ENCODE peak calls at places on chromosome 21, in six cellular contexts. V, R, U, L, Y and D are unnamed samples.

GRCh38 chr21:44737706-44738354 is 26.5 kb upstream of the TSPEAR start:
- DNase-seq in V (no peak), R (no peak), U (no peak), L (no peak), Y (peak; percentile 29), D (no peak)

GRCh38 chr21:34091607-34092006 is 18.2 kb downstream of the MRPS6 start:
- DNase-seq in V (no peak), R (no peak), U (no peak), L (no peak), Y (no peak), D (no peak)

GRCh38 chr21:34813266-34813886 is 144.6 kb downstream of the CLIC6 start:
- DNase-seq in V (no peak), R (no peak), U (no peak), L (no peak), Y (peak; percentile 83), D (no peak)

GRCh38 chr21:36552458-36552800 is 72.5 kb upstream of the CLDN14 start:
- DNase-seq in V (no peak), R (no peak), U (no peak), L (no peak), Y (no peak), D (no peak)

GRCh38 chr21:32388306-32388705 is 4.5 kb downstream of the URB1 start:
- DNase-seq in V (no peak), R (no peak), U (no peak), L (no peak), Y (no peak), D (no peak)

GRCh38 chr21:45136927-45137611 is 62.7 kb downstream of the ADARB1 start:
- DNase-seq in V (peak; percentile 75), R (peak; percentile 82), U (peak; percentile 90), L (peak; percentile 54), Y (peak; percentile 75), D (peak; percentile 71)

GRCh38 chr21:38165466-38166213 is 91.2 kb upstream of the KCNJ15 start:
- DNase-seq in V (no peak), R (no peak), U (no peak), L (no peak), Y (peak; percentile 85), D (no peak)

GRCh38 chr21:14356771-14357170 is 26.2 kb downstream of the HSPA13 start:
- DNase-seq in V (no peak), R (no peak), U (no peak), L (no peak), Y (no peak), D (no peak)

GRCh38 chr21:42685036-42685435 is 31.6 kb downstream of the PDE9A start:
- DNase-seq in V (no peak), R (peak; percentile 45), U (no peak), L (no peak), Y (no peak), D (peak; percentile 32)

GRCh38 chr21:44871576-44872265 is 1.8 kb downstream of the PTTG1IP start:
- DNase-seq in V (peak; percentile 56), R (peak; percentile 60), U (no peak), L (peak; percentile 35), Y (peak; percentile 72), D (no peak)

GRCh38 chr21:21406918-21407317 is 408.7 kb downstream of the NCAM2 start:
- DNase-seq in V (no peak), R (no peak), U (no peak), L (no peak), Y (no peak), D (no peak)

GRCh38 chr21:46371204-46372013 is 47.5 kb downstream of the PCNT start:
- DNase-seq in V (no peak), R (no peak), U (no peak), L (no peak), Y (no peak), D (no peak)

GRCh38 chr21:16569679-16570078 is 839.9 kb downstream of the USP25 start:
- DNase-seq in V (no peak), R (no peak), U (no peak), L (no peak), Y (peak; percentile 78), D (no peak)